ENCODE peak calls at places on chromosomes 5 and 9, in ten cellular contexts. P is IMR-90, M is PC-9, X is A549, E is heart right ventricle, Z is neural progenitor cell, K is adrenal gland, B is HCT116, W is heart left ventricle, O is psoas muscle. D is an unnamed sample.

GRCh38 chr5:58407042-58407709 is 52.7 kb downstream of the PLK2 start:
- DNase-seq in P (peak; percentile 88), M (peak; percentile 74), X (peak; percentile 75), E (no peak), Z (no peak), K (no peak), B (no peak), W (no peak), O (no peak), D (no peak)

GRCh38 chr9:132600326-132600984 is 18.0 kb downstream of the BARHL1 start:
- DNase-seq in P (no peak), M (peak; percentile 23), X (no peak), E (no peak), Z (no peak), K (no peak), B (no peak), W (no peak), O (no peak), D (no peak)

GRCh38 chr9:83403864-83404263 is 134.3 kb downstream of the FRMD3 start:
- DNase-seq in P (no peak), M (no peak), X (peak; percentile 17), E (no peak), Z (no peak), K (no peak), B (no peak), W (no peak), O (no peak), D (no peak)

GRCh38 chr5:170483701-170484458 is 19.9 kb upstream of the KCNIP1 start:
- DNase-seq in P (no peak), M (peak; percentile 45), X (peak; percentile 30), E (no peak), Z (no peak), K (no peak), B (no peak), W (no peak), O (no peak), D (no peak)

GRCh38 chr9:136232964-136233363 is 12.6 kb downstream of the QSOX2 start:
- DNase-seq in P (no peak), M (no peak), X (no peak), E (no peak), Z (no peak), K (no peak), B (no peak), W (no peak), O (no peak), D (no peak)

GRCh38 chr5:80190960-80191359 is 64.9 kb downstream of the SERINC5 start:
- DNase-seq in P (no peak), M (no peak), X (no peak), E (no peak), Z (no peak), K (no peak), B (no peak), W (no peak), O (no peak), D (no peak)

GRCh38 chr9:2740616-2741015 is 23.3 kb downstream of the KCNV2 start:
- DNase-seq in P (peak; percentile 65), M (no peak), X (no peak), E (no peak), Z (no peak), K (no peak), B (no peak), W (no peak), O (no peak), D (no peak)

GRCh38 chr9:4691794-4692193 is 12.4 kb downstream of the CDC37L1 start:
- DNase-seq in P (peak; percentile 78), M (no peak), X (no peak), E (no peak), Z (no peak), K (no peak), B (no peak), W (no peak), O (no peak), D (no peak)

GRCh38 chr9:36991516-36992134 is 42.4 kb downstream of the PAX5 start:
- DNase-seq in P (no peak), M (no peak), X (peak; percentile 55), E (no peak), Z (peak; percentile 73), K (no peak), B (peak; percentile 54), W (no peak), O (no peak), D (no peak)

GRCh38 chr5:2194949-2195348 is 312.2 kb upstream of the IRX4 start:
- DNase-seq in P (no peak), M (no peak), X (no peak), E (no peak), Z (no peak), K (no peak), B (no peak), W (no peak), O (no peak), D (no peak)

GRCh38 chr5:100856462-100856861 is 46.6 kb downstream of the ST8SIA4 start:
- DNase-seq in P (no peak), M (no peak), X (no peak), E (no peak), Z (no peak), K (no peak), B (no peak), W (no peak), O (no peak), D (no peak)

GRCh38 chr9:95819636-95820035 is 55.9 kb upstream of the ERCC6L2 start:
- DNase-seq in P (no peak), M (no peak), X (no peak), E (no peak), Z (peak; percentile 48), K (no peak), B (no peak), W (no peak), O (no peak), D (no peak)

GRCh38 chr9:111983484-111983908 is 86.9 kb downstream of the UGCG start:
- DNase-seq in P (no peak), M (no peak), X (no peak), E (no peak), Z (no peak), K (no peak), B (no peak), W (no peak), O (no peak), D (no peak)

DNA sequence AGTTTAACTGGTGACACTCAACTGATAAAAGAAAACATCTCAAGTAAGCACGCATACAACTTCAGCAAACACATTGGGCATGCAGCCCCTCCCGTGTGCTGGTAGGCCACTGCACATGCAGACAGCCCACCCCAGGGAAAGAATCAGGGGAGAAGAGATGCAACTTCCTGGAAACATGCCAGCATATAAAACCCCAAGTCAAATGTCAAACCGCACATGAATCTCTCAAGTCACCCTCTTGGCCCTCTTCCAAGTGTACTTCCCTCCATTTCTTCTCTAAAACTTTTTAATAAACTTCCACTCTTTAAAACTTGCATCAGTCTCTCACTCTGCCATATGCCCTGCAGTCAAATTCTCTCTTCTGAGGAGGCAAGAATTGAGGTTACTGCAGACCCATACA is 732.7 kb downstream of the SEMA5A start:
- DNase-seq in P (no peak), M (no peak), X (no peak), E (no peak), Z (no peak), K (no peak), B (no peak), W (no peak), O (no peak), D (no peak)
- H3K9me3 ChIP-seq in P (peaks cover 4% of the 10 kb centered on the region), M (peaks cover 3% of the 10 kb centered on the region), X (peaks cover 7% of the 10 kb centered on the region), E (peaks cover 48% of the 10 kb centered on the region), Z (no peaks in the 10 kb centered on the region), K (no peaks in the 10 kb centered on the region), B (peaks cover 8% of the 10 kb centered on the region), W (peaks cover 32% of the 10 kb centered on the region), O (no peaks in the 10 kb centered on the region), D (peaks cover 5% of the 10 kb centered on the region)

GRCh38 chr5:177508837-177509236 is 789 bp downstream of the DOK3 start:
- DNase-seq in P (no peak), M (no peak), X (no peak), E (no peak), Z (no peak), K (no peak), B (no peak), W (no peak), O (no peak), D (no peak)

GRCh38 chr5:177508217-177508611 is 1.4 kb downstream of the DOK3 start:
- DNase-seq in P (no peak), M (no peak), X (no peak), E (no peak), Z (no peak), K (no peak), B (no peak), W (no peak), O (no peak), D (no peak)

GRCh38 chr5:177507596-177508216 is 1.9 kb downstream of the DOK3 start:
- DNase-seq in P (no peak), M (no peak), X (no peak), E (no peak), Z (no peak), K (no peak), B (no peak), W (no peak), O (no peak), D (no peak)

GRCh38 chr5:177505075-177505474 is 4.6 kb downstream of the DOK3 start:
- DNase-seq in P (no peak), M (no peak), X (no peak), E (no peak), Z (no peak), K (no peak), B (no peak), W (no peak), O (no peak), D (no peak)

GRCh38 chr5:177507165-177507564 is 2.5 kb downstream of the DOK3 start:
- DNase-seq in P (no peak), M (no peak), X (peak; percentile 66), E (no peak), Z (no peak), K (no peak), B (no peak), W (no peak), O (no peak), D (no peak)
- TF ChIP-seq CTCF in P (peak; percentile 33), M (peak; percentile 53), X (peak; percentile 16), E (no peak), Z (no peak), K (no peak), B (peak; percentile 41), W (no peak), O (peak; percentile 5), D (no peak)

GRCh38 chr5:60184599-60184998 is 291.1 kb upstream of the PDE4D start:
- DNase-seq in P (no peak), M (no peak), X (peak; percentile 13), E (no peak), Z (no peak), K (no peak), B (no peak), W (no peak), O (no peak), D (no peak)
- H3K4me3 ChIP-seq in P (no peak overlapping the region), M (no peak overlapping the region), X (no peak overlapping the region), E (no peak overlapping the region), Z (no peak overlapping the region), K (no peak overlapping the region), B (no peak overlapping the region), W (no peak overlapping the region), O (no peak overlapping the region), D (no peak overlapping the region)

DNA sequence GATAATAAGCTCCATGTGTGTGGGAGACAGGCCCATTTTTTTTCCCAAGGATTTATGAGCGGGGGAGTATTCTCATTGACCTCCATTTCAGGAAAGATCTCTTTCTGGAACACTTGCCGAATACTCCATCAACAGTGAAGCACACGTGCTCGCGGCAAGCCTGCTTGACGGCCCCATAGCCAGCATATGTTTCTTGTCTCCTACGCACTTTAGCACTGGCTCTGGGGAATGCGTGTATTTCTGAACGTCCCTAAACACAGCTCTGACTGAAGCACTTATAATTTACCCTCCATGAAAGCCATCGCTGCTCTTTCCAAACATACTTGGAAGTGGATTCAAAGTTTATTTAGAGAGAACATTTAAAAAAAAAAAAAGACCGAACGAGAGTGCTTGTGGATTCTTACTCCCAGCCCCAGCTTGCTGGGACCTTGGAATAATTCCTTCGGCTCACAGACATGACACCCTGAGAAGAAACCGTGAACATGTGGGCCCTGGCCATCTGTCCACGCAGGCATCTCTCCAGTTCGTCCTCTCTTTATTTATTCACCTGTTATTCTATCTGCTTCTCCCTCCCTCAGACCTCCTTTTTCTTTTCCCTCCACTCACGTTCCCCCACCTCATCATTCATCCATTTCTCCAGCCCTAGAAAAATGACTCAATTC is 93.6 kb upstream of the PHYKPL start:
- DNase-seq in P (no peak), M (no peak), X (no peak), E (no peak), Z (no peak), K (no peak), B (no peak), W (no peak), O (no peak), D (peak; percentile 84)
- H3K9me3 ChIP-seq in P (peaks cover 27% of the 10 kb centered on the region), M (no peaks in the 10 kb centered on the region), X (no peaks in the 10 kb centered on the region), E (peaks cover 2% of the 10 kb centered on the region), Z (no peaks in the 10 kb centered on the region), K (no peaks in the 10 kb centered on the region), B (no peaks in the 10 kb centered on the region), W (no peaks in the 10 kb centered on the region), O (no peaks in the 10 kb centered on the region), D (no peaks in the 10 kb centered on the region)

D was measured in sigmoid colon.